ENCODE peak calls at places on chromosomes 11 and 22, in ten cellular contexts. H, K, P, S, N, F, A, R, Q and O are unnamed samples.

GRCh38 chr22:48941903-48942625 is 885.6 kb downstream of the BRD1 start:
- DNase-seq in N (no peak), F (no peak), H (no peak), P (no peak), Q (no peak), S (no peak), R (no peak), K (no peak), A (no peak), O (no peak)

GRCh38 chr11:18005376-18006129 is 7.3 kb downstream of the SERGEF start:
- DNase-seq in N (no peak), S (no peak), Q (no peak), A (no peak), R (no peak), F (peak; percentile 36), K (no peak), H (no peak), P (no peak), O (no peak)

GRCh38 chr11:10612217-10612862 is 43.9 kb upstream of the LYVE1 start:
- DNase-seq in A (no peak), P (no peak), R (no peak), Q (no peak), N (no peak), F (no peak), S (no peak), H (no peak), K (no peak), O (no peak)

GRCh38 chr22:25120093-25120561 is 79.5 kb upstream of the CRYBB3 start:
- DNase-seq in H (no peak), N (no peak), Q (peak; percentile 16), R (no peak), K (no peak), F (peak; percentile 85), A (no peak), S (no peak), P (no peak), O (no peak)

GRCh38 chr11:95443386-95443785 is 212.4 kb upstream of the SESN3 start:
- DNase-seq in F (no peak), H (peak; percentile 2), P (no peak), S (no peak), N (no peak), Q (no peak), R (no peak), A (no peak), K (no peak), O (peak; percentile 66)

GRCh38 chr11:41018224-41018623 is 441.2 kb downstream of the LRRC4C start:
- DNase-seq in R (no peak), H (no peak), K (no peak), P (no peak), S (no peak), Q (no peak), A (no peak), F (no peak), N (no peak), O (no peak)

GRCh38 chr22:29041408-29041807 is 20.2 kb downstream of the C22orf31 start:
- DNase-seq in R (peak; percentile 66), H (no peak), K (no peak), S (no peak), F (peak; percentile 25), Q (peak; percentile 69), A (no peak), P (no peak), N (peak; percentile 44), O (no peak)

GRCh38 chr11:17259931-17260499 is 16.5 kb upstream of the NUCB2 start:
- DNase-seq in K (no peak), Q (no peak), S (no peak), F (peak; percentile 31), P (no peak), A (no peak), R (no peak), H (no peak), N (peak; percentile 23), O (no peak)

GRCh38 chr11:90373971-90374370 is 151.1 kb upstream of the CHORDC1 start:
- DNase-seq in F (no peak), H (no peak), Q (no peak), P (no peak), S (no peak), N (no peak), K (no peak), R (no peak), A (no peak), O (no peak)

GRCh38 chr11:8018742-8019631 is 31.9 kb downstream of the EIF3F start:
- DNase-seq in F (peak; percentile 78), K (no peak), P (no peak), H (peak; percentile 35), N (peak; percentile 57), R (peak; percentile 72), S (peak; percentile 55), A (peak; percentile 49), Q (peak; percentile 52), O (no peak)

GRCh38 chr11:57406337-57406904 is 16.0 kb upstream of the PRG2 start:
- DNase-seq in S (no peak), F (peak; percentile 92), N (peak; percentile 22), A (no peak), K (no peak), H (no peak), R (peak; percentile 42), Q (peak; percentile 65), P (peak; percentile 26), O (no peak)

GRCh38 chr22:46564084-46564714 is 26.8 kb upstream of the CELSR1 start:
- DNase-seq in Q (no peak), K (no peak), F (no peak), S (peak; percentile 34), A (no peak), N (no peak), P (no peak), R (no peak), H (no peak), O (no peak)

GRCh38 chr11:19988598-19988997 is 171.7 kb downstream of the DBX1 start:
- DNase-seq in A (no peak), H (no peak), S (peak; percentile 72), K (peak; percentile 89), N (peak; percentile 62), F (peak; percentile 81), Q (peak; percentile 13), P (no peak), R (peak; percentile 6), O (no peak)

GRCh38 chr11:38089728-38090127 is 1491.7 kb upstream of the RAG2 start:
- DNase-seq in N (no peak), K (no peak), A (no peak), H (no peak), R (no peak), S (no peak), P (no peak), F (peak; percentile 1), Q (peak; percentile 45), O (no peak)

GRCh38 chr11:56905936-56906335 is 82.8 kb upstream of the OR5AK2 start:
- DNase-seq in Q (no peak), R (no peak), K (no peak), N (no peak), H (no peak), S (no peak), P (no peak), A (no peak), F (peak; percentile 12), O (no peak)

GRCh38 chr11:7604331-7604973 is 68.8 kb downstream of the CYB5R2 start:
- DNase-seq in R (no peak), K (no peak), F (peak; percentile 40), Q (no peak), N (no peak), S (no peak), P (no peak), H (no peak), A (no peak), O (no peak)

GRCh38 chr11:119739021-119739703 is 10.2 kb upstream of the NECTIN1 start:
- DNase-seq in A (no peak), Q (no peak), N (no peak), P (no peak), K (no peak), H (no peak), R (no peak), S (no peak), F (no peak), O (no peak)

GRCh38 chr11:68282141-68282860 is 10.5 kb upstream of the C11orf24 start:
- DNase-seq in N (no peak), S (no peak), Q (no peak), F (no peak), K (no peak), R (no peak), P (peak; percentile 17), H (peak; percentile 9), A (no peak), O (peak; percentile 87)

GRCh38 chr11:134385774-134386565 is 26.1 kb downstream of the B3GAT1 start:
- DNase-seq in H (no peak), A (no peak), N (no peak), F (no peak), K (no peak), Q (no peak), P (no peak), S (no peak), R (no peak), O (no peak)

GRCh38 chr11:122584670-122585069 is 70.9 kb upstream of the UBASH3B start:
- DNase-seq in P (no peak), K (no peak), H (no peak), F (no peak), Q (peak; percentile 65), N (no peak), A (no peak), S (no peak), R (no peak), O (no peak)

GRCh38 chr11:45872513-45873356 is 12.7 kb upstream of the MAPK8IP1 start:
- DNase-seq in P (peak; percentile 61), S (no peak), Q (peak; percentile 86), A (peak; percentile 79), N (peak; percentile 86), K (peak; percentile 73), R (peak; percentile 92), H (no peak), F (peak; percentile 58), O (no peak)

GRCh38 chr11:72573380-72573949 is 100.8 kb downstream of the PDE2A start:
- DNase-seq in Q (peak; percentile 31), R (peak; percentile 66), N (peak; percentile 36), A (no peak), F (peak; percentile 40), K (no peak), P (peak; percentile 47), H (no peak), S (no peak), O (peak; percentile 45)

GRCh38 chr11:776459-777287 is 614 bp downstream of the GATD1 start:
- DNase-seq in P (peak; percentile 74), Q (no peak), K (no peak), N (no peak), A (no peak), F (peak; percentile 28), H (no peak), S (no peak), R (peak; percentile 56), O (no peak)